ENCODE peak calls at places on chromosomes 13 and 19, in five cellular contexts. G, D, L, E and M are unnamed samples.

GRCh38 chr19:7632340-7633203 is 947 bp downstream of the PCP2 start:
- DNase-seq in D (no peak), E (no peak), L (no peak), G (no peak), M (no peak)

GRCh38 chr19:45638930-45639729 is at the start of gene EML2:
- DNase-seq in D (peak), L (peak), G (peak), E (peak), M (peak)

GRCh38 chr13:36148436-36148835 is 17.3 kb upstream of the DCLK1 start:
- DNase-seq in D (no peak), G (no peak), L (no peak), E (no peak), M (no peak)

GRCh38 chr13:94327318-94327717 is 152.2 kb downstream of the DCT start:
- DNase-seq in L (no peak), G (no peak), D (no peak), E (no peak), M (peak)

GRCh38 chr19:14507704-14508246 is 10.4 kb downstream of the DNAJB1 start:
- DNase-seq in E (no peak), G (no peak), D (peak), L (no peak), M (no peak)

GRCh38 chr19:28289294-28290063 is 923.5 kb downstream of the UQCRFS1 start:
- DNase-seq in G (no peak), L (no peak), E (no peak), D (no peak), M (no peak)

GRCh38 chr19:14476663-14477401 is 1.7 kb upstream of the PTGER1 start:
- DNase-seq in G (no peak), E (no peak), L (no peak), D (peak), M (no peak)

GRCh38 chr13:23741879-23742510 is 147.2 kb downstream of the MIPEP start:
- DNase-seq in D (peak), L (no peak), E (no peak), G (no peak), M (no peak)

GRCh38 chr13:40200273-40200978 is 466.0 kb downstream of the FOXO1 start:
- DNase-seq in D (no peak), L (no peak), G (no peak), E (no peak), M (no peak)

GRCh38 chr13:96662036-96662435 is 332.2 kb downstream of the OXGR1 start:
- DNase-seq in G (no peak), E (no peak), L (no peak), D (no peak), M (no peak)

GRCh38 chr19:18109731-18110671 is 12.4 kb downstream of the MAST3 start:
- DNase-seq in G (peak), D (no peak), L (no peak), E (peak), M (peak)

GRCh38 chr19:12665281-12665573 is 1.3 kb downstream of the MAN2B1 start:
- DNase-seq in E (peak), D (no peak), G (no peak), L (no peak), M (peak)

GRCh38 chr19:33486936-33487793 is 34.4 kb downstream of the PEPD start:
- DNase-seq in G (peak), L (no peak), E (no peak), D (no peak), M (no peak)

GRCh38 chr19:28764066-28764465 is 448.9 kb downstream of the UQCRFS1 start:
- DNase-seq in G (no peak), D (no peak), L (no peak), E (no peak), M (no peak)

GRCh38 chr13:113182046-113182445 is 23.6 kb downstream of the PROZ start:
- DNase-seq in L (no peak), G (no peak), D (no peak), E (no peak), M (no peak)

GRCh38 chr13:25237083-25237482 is 50.2 kb downstream of the MTMR6 start:
- DNase-seq in D (no peak), L (no peak), E (no peak), G (no peak), M (no peak)

GRCh38 chr19:3184847-3185481 is 766 bp upstream of the NCLN start:
- DNase-seq in D (no peak), L (no peak), E (peak), G (peak), M (no peak)

GRCh38 chr13:51230473-51231105 is 8.4 kb downstream of the FAM124A start:
- DNase-seq in E (no peak), L (no peak), G (no peak), D (no peak), M (no peak)